ENCODE peak calls at places on chromosomes 3 and 15, in six cellular contexts. Y, F, Z, A, I and X are unnamed samples.

GRCh38 chr15:67812232-67812631 is 13.1 kb upstream of the SKOR1 start:
- DNase-seq in F (peak; percentile 54), A (no peak), I (no peak), Y (no peak), Z (no peak), X (peak; percentile 70)

GRCh38 chr3:113212155-113212844 is 943 bp downstream of the BOC start:
- DNase-seq in A (no peak), Y (peak; percentile 37), I (peak; percentile 17), Z (peak; percentile 57), F (peak; percentile 78), X (peak; percentile 64)

GRCh38 chr15:39501366-39501765 is 79.5 kb upstream of the THBS1 start:
- DNase-seq in Y (no peak), F (no peak), Z (no peak), I (no peak), A (no peak), X (no peak)

GRCh38 chr3:32872487-32873382 is 54.9 kb downstream of the TRIM71 start:
- DNase-seq in I (no peak), F (no peak), Z (no peak), A (no peak), Y (peak; percentile 25), X (no peak)

GRCh38 chr15:44646460-44646859 is 17.0 kb downstream of the SPG11 start:
- DNase-seq in I (no peak), A (no peak), F (no peak), Y (no peak), Z (no peak), X (no peak)

GRCh38 chr3:129602730-129603560 is 3.5 kb downstream of the PLXND1 start:
- DNase-seq in A (no peak), Z (no peak), I (no peak), Y (peak; percentile 92), F (peak; percentile 93), X (peak; percentile 79)

GRCh38 chr3:11057655-11058054 is 65.1 kb downstream of the SLC6A1 start:
- DNase-seq in I (no peak), Z (no peak), Y (no peak), F (no peak), A (no peak), X (no peak)

GRCh38 chr3:170162052-170162451 is 19.5 kb downstream of the PHC3 start:
- DNase-seq in I (no peak), A (no peak), Y (no peak), Z (no peak), F (no peak), X (no peak)

GRCh38 chr3:45546223-45546622 is 48.3 kb upstream of the LIMD1 start:
- DNase-seq in F (no peak), Z (no peak), Y (no peak), I (no peak), A (no peak), X (no peak)

GRCh38 chr3:162217603-162218002 is 721.0 kb downstream of the OTOL1 start:
- DNase-seq in Z (no peak), I (no peak), F (no peak), A (no peak), Y (peak; percentile 23), X (no peak)

GRCh38 chr3:71416868-71417267 is 166.7 kb downstream of the FOXP1 start:
- DNase-seq in Y (no peak), Z (no peak), A (no peak), I (peak; percentile 57), F (peak; percentile 79), X (peak; percentile 57)

GRCh38 chr15:91045065-91045464 is 22.7 kb upstream of the VPS33B start:
- DNase-seq in Y (no peak), Z (no peak), A (no peak), F (no peak), I (no peak), X (no peak)

GRCh38 chr3:119310052-119310451 is 15.9 kb downstream of the ARHGAP31 start:
- DNase-seq in Z (no peak), A (no peak), Y (peak; percentile 98), I (no peak), F (peak; percentile 61), X (peak; percentile 48)

GRCh38 chr3:54899273-54899672 is 28.6 kb downstream of the LRTM1 start:
- DNase-seq in Z (no peak), Y (no peak), I (no peak), F (no peak), A (no peak), X (no peak)

GRCh38 chr3:129526121-129526900 is 2.1 kb upstream of the RHO start:
- DNase-seq in I (no peak), F (no peak), Y (peak; percentile 35), Z (peak; percentile 86), A (peak; percentile 45), X (peak; percentile 63)

GRCh38 chr3:38354588-38355344 is 8.2 kb downstream of the XYLB start:
- DNase-seq in Z (no peak), Y (peak; percentile 71), A (no peak), I (no peak), F (no peak), X (no peak)

GRCh38 chr3:143585720-143586456 is 262.4 kb downstream of the SLC9A9 start:
- DNase-seq in F (no peak), I (peak; percentile 4), A (no peak), Y (no peak), Z (peak; percentile 25), X (no peak)

GRCh38 chr15:99452010-99452409 is 113.8 kb upstream of the MEF2A start:
- DNase-seq in F (peak; percentile 26), A (no peak), Z (peak; percentile 8), Y (no peak), I (no peak), X (peak; percentile 18)

GRCh38 chr3:136938334-136938733 is 19.4 kb upstream of the IL20RB start:
- DNase-seq in Y (peak; percentile 45), A (no peak), Z (no peak), F (no peak), I (no peak), X (no peak)

GRCh38 chr3:159824341-159824740 is 164.3 kb upstream of the IL12A start:
- DNase-seq in A (no peak), Z (no peak), Y (peak; percentile 86), I (no peak), F (no peak), X (no peak)

GRCh38 chr3:23763040-23763477 is 42.7 kb upstream of the UBE2E1 start:
- DNase-seq in Z (no peak), I (no peak), Y (peak; percentile 55), A (no peak), F (no peak), X (peak; percentile 36)

GRCh38 chr15:78730955-78731354 is 80.3 kb downstream of the ADAMTS7 start:
- DNase-seq in I (no peak), A (no peak), Z (no peak), F (no peak), Y (no peak), X (no peak)

GRCh38 chr3:161781381-161781780 is 284.8 kb downstream of the OTOL1 start:
- DNase-seq in F (no peak), Y (no peak), I (no peak), Z (no peak), A (no peak), X (no peak)

GRCh38 chr15:82571722-82572222 is 31.5 kb upstream of the RPS17 start:
- DNase-seq in A (no peak), F (peak; percentile 83), Z (no peak), Y (peak; percentile 60), I (peak; percentile 8), X (peak; percentile 78)

GRCh38 chr3:82055792-82056191 is 294.3 kb upstream of the GBE1 start:
- DNase-seq in Y (peak; percentile 47), A (no peak), Z (no peak), F (no peak), I (no peak), X (no peak)

GRCh38 chr3:169022457-169022856 is 641.1 kb downstream of the MECOM start:
- DNase-seq in Y (no peak), F (no peak), I (no peak), A (no peak), Z (no peak), X (no peak)

GRCh38 chr3:100103558-100104441 is 10.5 kb downstream of the FILIP1L start:
- DNase-seq in F (no peak), Z (peak; percentile 36), I (peak; percentile 19), A (peak; percentile 32), Y (peak; percentile 83), X (no peak)

GRCh38 chr3:187185759-187186158 is 11.5 kb upstream of the RTP1 start:
- DNase-seq in F (peak; percentile 85), Z (no peak), Y (no peak), A (no peak), I (no peak), X (peak; percentile 75)

GRCh38 chr15:42138968-42139386 is 17.5 kb downstream of the PLA2G4F start:
- DNase-seq in I (no peak), Y (no peak), A (no peak), Z (no peak), F (peak; percentile 40), X (no peak)

GRCh38 chr3:53815067-53815466 is 31.2 kb downstream of the CHDH start:
- DNase-seq in A (no peak), Z (no peak), F (no peak), Y (no peak), I (no peak), X (no peak)

GRCh38 chr15:26872206-26872605 is 5.3 kb downstream of the GABRA5 start:
- DNase-seq in A (no peak), I (no peak), F (peak; percentile 56), Z (no peak), Y (no peak), X (peak; percentile 57)

GRCh38 chr3:150407818-150408231 is 273 bp upstream of the TSC22D2 start:
- DNase-seq in A (no peak), Z (no peak), F (no peak), I (peak; percentile 7), Y (no peak), X (peak; percentile 90)

GRCh38 chr3:54020436-54020835 is 101.9 kb upstream of the CACNA2D3 start:
- DNase-seq in Y (no peak), A (no peak), Z (no peak), I (no peak), F (no peak), X (no peak)